ENCODE peak calls at places on chromosomes 2 and 18, in six cellular contexts. U, Q, Z, R, C and N are unnamed samples.

GRCh38 chr2:118847447-118848172 is at the start of gene EN1:
- DNase-seq in U (no peak), Z (no peak), C (no peak), Q (peak; percentile 86), R (no peak), N (no peak)

GRCh38 chr2:239249781-239250180 is 151.0 kb downstream of the HDAC4 start:
- DNase-seq in C (no peak), Q (no peak), R (no peak), Z (no peak), U (no peak), N (no peak)

GRCh38 chr2:212815453-212815852 is 276.9 kb upstream of the ERBB4 start:
- DNase-seq in Q (no peak), U (no peak), R (no peak), Z (no peak), C (no peak), N (no peak)

GRCh38 chr2:237159006-237159897 is 73.6 kb downstream of the COPS8 start:
- DNase-seq in C (no peak), Z (no peak), R (no peak), U (no peak), Q (no peak), N (no peak)

GRCh38 chr2:63614983-63615945 is 26.5 kb downstream of the MDH1 start:
- DNase-seq in R (peak; percentile 86), Q (peak; percentile 47), C (no peak), U (no peak), Z (peak; percentile 57), N (no peak)

GRCh38 chr2:54514819-54515569 is 58.9 kb downstream of the SPTBN1 start:
- DNase-seq in C (no peak), R (no peak), Z (no peak), Q (no peak), U (no peak), N (no peak)

GRCh38 chr2:102122115-102122514 is 20.4 kb upstream of the IL1R1 start:
- DNase-seq in U (no peak), Z (no peak), C (no peak), R (no peak), Q (no peak), N (no peak)

GRCh38 chr18:44497294-44497693 is 183.4 kb upstream of the SETBP1 start:
- DNase-seq in C (no peak), Q (no peak), Z (no peak), R (no peak), U (no peak), N (no peak)

GRCh38 chr2:118249970-118250369 is 161.7 kb downstream of the INSIG2 start:
- DNase-seq in R (no peak), Z (no peak), U (no peak), C (no peak), Q (no peak), N (no peak)

GRCh38 chr2:194765723-194766122 is 891.3 kb upstream of the SLC39A10 start:
- DNase-seq in Z (no peak), U (no peak), Q (no peak), C (no peak), R (no peak), N (no peak)

GRCh38 chr2:131966256-131966655 is 195.5 kb downstream of the ANKRD30BL start:
- DNase-seq in U (no peak), C (no peak), R (no peak), Z (no peak), Q (no peak), N (no peak)

GRCh38 chr18:10787293-10787901 is 261.6 kb downstream of the NAPG start:
- DNase-seq in Q (peak; percentile 68), Z (no peak), C (peak; percentile 17), R (peak; percentile 73), U (peak; percentile 77), N (peak; percentile 25)

GRCh38 chr2:42098571-42099430 is 51.0 kb downstream of the PKDCC start:
- DNase-seq in Q (no peak), U (no peak), Z (no peak), R (no peak), C (no peak), N (no peak)

GRCh38 chr2:236765475-236765874 is 195.8 kb downstream of the ACKR3 start:
- DNase-seq in C (no peak), Q (no peak), U (no peak), R (no peak), Z (no peak), N (no peak)

GRCh38 chr18:77754475-77755044 is 504.9 kb downstream of the GALR1 start:
- DNase-seq in Z (no peak), U (no peak), R (no peak), C (no peak), Q (no peak), N (no peak)

GRCh38 chr18:3051718-3052410 is 38.9 kb upstream of the LPIN2 start:
- DNase-seq in Z (no peak), R (peak; percentile 99), U (no peak), Q (no peak), C (no peak), N (no peak)
- TF ChIP-seq POLR2A in Z (no peak), R (no peak), U (no peak), Q (no peak), C (no peak), N (no peak)

DNA sequence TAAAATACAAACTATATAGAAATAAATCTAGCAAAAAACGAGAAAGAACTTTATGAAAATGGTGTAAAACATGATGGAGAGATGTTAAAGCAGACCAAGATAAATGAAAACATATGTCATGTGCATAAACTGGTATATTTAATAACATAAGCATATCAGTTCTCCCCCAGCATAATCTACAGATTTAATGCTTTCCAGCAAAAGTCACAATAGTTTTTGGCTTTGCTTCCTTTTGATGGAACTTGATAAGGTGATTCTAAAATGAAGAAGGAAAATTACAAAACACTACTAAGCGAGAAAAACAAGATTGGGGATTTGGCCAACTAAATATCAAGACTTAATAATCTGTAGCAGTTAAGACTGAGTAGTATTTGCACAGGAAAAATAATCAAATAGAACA is 83.6 kb upstream of the L3MBTL4 start:
- DNase-seq in Q (no peak), U (no peak), R (no peak), C (no peak), Z (no peak), N (no peak)
- TF ChIP-seq TAF1 in Q (no peak), U (no peak), R (no peak), C (no peak), Z (no peak), N (no peak)

GRCh38 chr2:160140471-160140870 is 59.6 kb downstream of the ITGB6 start:
- DNase-seq in Z (no peak), C (no peak), R (no peak), U (no peak), Q (no peak), N (no peak)
- TF ChIP-seq POLR2A in Z (no peak), C (no peak), R (no peak), U (no peak), Q (no peak), N (no peak)

GRCh38 chr2:182581196-182581935 is 134.7 kb upstream of the DNAJC10 start:
- DNase-seq in Z (no peak), C (no peak), U (no peak), Q (no peak), R (no peak), N (no peak)
- TF ChIP-seq TAF1 in Z (no peak), C (no peak), U (no peak), Q (no peak), R (no peak), N (no peak)

DNA sequence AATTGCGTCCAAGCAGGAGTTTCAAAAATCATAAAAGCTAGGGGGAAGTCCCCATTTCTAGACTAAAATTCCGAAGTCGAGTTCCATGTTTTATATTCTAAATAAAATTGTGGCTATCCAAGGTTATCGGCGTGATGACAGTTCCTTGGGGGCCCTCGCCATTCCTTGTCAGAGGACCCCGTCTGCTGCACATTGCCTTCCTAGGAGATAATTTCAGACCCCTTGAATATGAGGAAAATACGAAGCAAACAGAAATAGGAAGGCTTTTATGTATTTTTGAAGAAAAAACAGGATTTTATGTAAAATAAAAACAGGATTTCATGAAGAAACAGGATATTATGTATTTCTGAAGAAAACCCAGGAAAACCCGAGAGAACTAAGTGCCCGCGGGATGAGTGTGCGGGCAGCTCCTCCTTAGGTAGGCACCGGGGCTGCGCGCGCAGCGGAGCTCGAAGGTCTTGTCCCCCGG is 465 bp upstream of the PLEKHA3 start:
- DNase-seq in Z (no peak), Q (no peak), C (no peak), U (no peak), R (no peak), N (no peak)
- TF ChIP-seq POLR2A in Z (no peak), Q (no peak), C (no peak), U (no peak), R (no peak), N (no peak)

GRCh38 chr2:44207102-44207501 is 38.4 kb downstream of the PPM1B start:
- DNase-seq in Q (no peak), U (no peak), Z (no peak), C (no peak), R (no peak), N (no peak)
- TF ChIP-seq TAF1 in Q (no peak), U (no peak), Z (no peak), C (no peak), R (no peak), N (no peak)

DNA sequence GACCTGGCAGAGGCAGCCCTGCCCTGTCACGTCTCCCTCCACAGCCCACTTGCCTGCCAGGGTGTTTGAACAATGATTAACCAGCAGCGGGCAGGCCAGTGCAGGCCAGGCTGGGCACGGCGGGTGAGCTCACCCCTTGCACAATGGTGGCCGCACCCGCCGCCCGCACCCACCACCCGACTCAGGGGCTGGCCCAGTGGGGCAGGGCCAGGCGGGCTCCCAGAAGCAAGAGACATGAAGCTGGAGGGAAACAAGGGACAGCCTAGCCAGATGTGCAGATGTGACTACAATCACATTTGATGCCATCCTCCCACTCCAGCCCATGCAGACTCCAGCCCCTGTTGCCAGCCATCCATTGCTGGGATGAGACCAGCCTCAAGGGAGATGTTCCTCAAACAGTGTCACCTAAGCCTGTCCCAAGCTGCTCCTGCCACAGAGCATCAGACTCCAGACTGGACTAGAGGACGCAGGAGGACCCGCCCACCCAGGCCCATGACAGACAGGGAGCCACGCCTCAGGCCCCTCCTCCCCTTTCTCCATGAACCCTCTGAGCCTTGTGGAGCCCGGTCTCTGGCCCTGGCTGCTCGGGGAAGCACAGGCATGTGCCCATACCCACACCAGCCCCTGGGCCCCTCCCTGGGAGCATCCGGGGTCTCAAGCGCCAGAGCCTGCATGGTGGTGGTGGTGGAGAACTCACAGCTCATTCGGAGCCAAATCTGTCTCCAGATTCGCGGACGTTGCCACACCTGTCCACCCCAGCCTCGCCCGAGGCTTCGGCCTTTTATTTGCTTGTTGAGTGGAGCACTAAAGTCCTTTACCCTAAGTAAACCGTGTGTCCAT is 45.0 kb downstream of the SDC1 start:
- DNase-seq in R (peak; percentile 88), Q (peak; percentile 47), C (no peak), Z (no peak), U (no peak), N (no peak)
- TF ChIP-seq POLR2A in R (no peak), Q (no peak), C (no peak), Z (no peak), U (no peak), N (no peak)

GRCh38 chr18:70333757-70334156 is 44.9 kb downstream of the SOCS6 start:
- DNase-seq in U (no peak), Q (no peak), R (peak; percentile 98), Z (no peak), C (no peak), N (no peak)
- TF ChIP-seq TAF1 in U (no peak), Q (no peak), R (peak; percentile 37), Z (no peak), C (no peak), N (no peak)

GRCh38 chr2:164252568-164253287 is 368.6 kb downstream of the GRB14 start:
- DNase-seq in C (no peak), Q (no peak), U (peak; percentile 16), Z (no peak), R (no peak), N (no peak)
- TF ChIP-seq POLR2A in C (no peak), Q (no peak), U (no peak), Z (no peak), R (no peak), N (no peak)